ENCODE peak calls at places on chromosomes 12 and 14, in seven cellular contexts. K is astrocyte; G is keratinocyte; R is heart left ventricle; N is RWPE1; C is CD8-positive, alpha-beta T cell; L is brain microvascular endothelial cell. U is an unnamed sample.
A peak's percentile ranks its signal among the peaks of the same experiment; 100 is the strongest.

GRCh38 chr14:104600805-104601204 is 3.8 kb downstream of the TMEM179 start:
- DNase-seq in G (no peak), C (no peak), L (no peak), K (no peak), R (no peak), N (no peak), U (peak; percentile 55)

GRCh38 chr12:20629414-20630156 is 65.5 kb upstream of the SLCO1C1 start:
- DNase-seq in L (peak; percentile 53), K (peak; percentile 76), R (peak; percentile 56), N (no peak), C (no peak), G (no peak), U (no peak)

GRCh38 chr14:104003616-104004015 is 61.3 kb upstream of the RD3L start:
- DNase-seq in K (no peak), G (no peak), R (no peak), L (no peak), C (no peak), N (no peak), U (no peak)

GRCh38 chr12:29743801-29744200 is 39.9 kb downstream of the TMTC1 start:
- DNase-seq in L (peak; percentile 93), G (peak; percentile 42), R (no peak), C (no peak), K (peak; percentile 81), N (peak; percentile 15), U (no peak)

GRCh38 chr12:89245090-89245489 is 107.2 kb downstream of the DUSP6 start:
- DNase-seq in K (peak; percentile 66), R (no peak), L (no peak), G (no peak), C (peak; percentile 33), N (no peak), U (no peak)

GRCh38 chr12:22038734-22039133 is 7.3 kb upstream of the CMAS start:
- DNase-seq in K (no peak), C (no peak), L (no peak), G (no peak), R (no peak), N (no peak), U (no peak)

GRCh38 chr12:121240484-121241202 is 30.7 kb downstream of the P2RX4 start:
- DNase-seq in R (peak; percentile 78), L (peak; percentile 25), C (peak; percentile 92), K (no peak), N (no peak), G (no peak), U (no peak)

GRCh38 chr12:25269701-25270100 is 19.0 kb upstream of the KRAS start:
- DNase-seq in G (no peak), K (no peak), L (no peak), N (no peak), R (no peak), C (no peak), U (no peak)

GRCh38 chr14:88554458-88555286 is at the start of gene PTPN21:
- DNase-seq in G (no peak), N (peak; percentile 81), K (peak; percentile 47), R (peak; percentile 86), L (peak; percentile 42), C (no peak), U (peak; percentile 80)

GRCh38 chr14:101593411-101594181 is 32.3 kb downstream of the DIO3 start:
- DNase-seq in K (no peak), L (no peak), G (no peak), N (no peak), R (no peak), C (no peak), U (no peak)

GRCh38 chr14:101108579-101109346 is 205.2 kb upstream of the RTL1 start:
- DNase-seq in K (no peak), C (peak; percentile 4), R (no peak), N (no peak), L (no peak), G (no peak), U (peak; percentile 66)

GRCh38 chr14:100524233-100524932 is 62.8 kb downstream of the BEGAIN start:
- DNase-seq in L (no peak), N (no peak), G (no peak), C (no peak), R (no peak), K (no peak), U (no peak)

GRCh38 chr14:39474416-39474911 is 42.2 kb upstream of the FBXO33 start:
- DNase-seq in N (no peak), K (peak; percentile 24), R (no peak), G (no peak), L (no peak), C (no peak), U (no peak)

GRCh38 chr14:81246561-81247270 is 26.0 kb upstream of the GTF2A1 start:
- DNase-seq in C (no peak), N (peak; percentile 17), L (no peak), K (no peak), R (no peak), G (no peak), U (no peak)

GRCh38 chr12:108126990-108127468 is 2.1 kb upstream of the WSCD2 start:
- DNase-seq in L (no peak), G (no peak), R (no peak), N (no peak), K (no peak), C (no peak), U (no peak)

GRCh38 chr14:76917759-76918175 is 91.6 kb downstream of the LRRC74A start:
- DNase-seq in L (no peak), K (no peak), R (peak; percentile 82), C (no peak), G (no peak), N (no peak), U (no peak)

GRCh38 chr12:69838086-69838440 is 13.0 kb downstream of the MYRFL start:
- DNase-seq in N (no peak), L (no peak), C (no peak), R (no peak), G (no peak), K (no peak), U (no peak)
- H3K27ac ChIP-seq in N (no peak overlapping the region), L (no peak overlapping the region), C (no peak overlapping the region), R (no peak overlapping the region), G (no peak overlapping the region), K (no peak overlapping the region), U (no peak overlapping the region)

GRCh38 chr12:49092816-49093406 is 1.7 kb downstream of the DHH start:
- DNase-seq in R (no peak), C (no peak), K (no peak), L (no peak), N (no peak), G (no peak), U (no peak)

GRCh38 chr12:49093746-49094103 is 876 bp downstream of the DHH start:
- DNase-seq in L (no peak), G (no peak), K (no peak), N (no peak), C (no peak), R (peak; percentile 50), U (no peak)

GRCh38 chr12:49091056-49091835 is 3.4 kb downstream of the DHH start:
- DNase-seq in G (no peak), C (no peak), R (no peak), K (no peak), N (no peak), L (no peak), U (no peak)

GRCh38 chr12:49091836-49092085 is 2.8 kb downstream of the DHH start:
- DNase-seq in R (no peak), K (no peak), C (no peak), N (no peak), G (no peak), L (no peak), U (no peak)

DNA sequence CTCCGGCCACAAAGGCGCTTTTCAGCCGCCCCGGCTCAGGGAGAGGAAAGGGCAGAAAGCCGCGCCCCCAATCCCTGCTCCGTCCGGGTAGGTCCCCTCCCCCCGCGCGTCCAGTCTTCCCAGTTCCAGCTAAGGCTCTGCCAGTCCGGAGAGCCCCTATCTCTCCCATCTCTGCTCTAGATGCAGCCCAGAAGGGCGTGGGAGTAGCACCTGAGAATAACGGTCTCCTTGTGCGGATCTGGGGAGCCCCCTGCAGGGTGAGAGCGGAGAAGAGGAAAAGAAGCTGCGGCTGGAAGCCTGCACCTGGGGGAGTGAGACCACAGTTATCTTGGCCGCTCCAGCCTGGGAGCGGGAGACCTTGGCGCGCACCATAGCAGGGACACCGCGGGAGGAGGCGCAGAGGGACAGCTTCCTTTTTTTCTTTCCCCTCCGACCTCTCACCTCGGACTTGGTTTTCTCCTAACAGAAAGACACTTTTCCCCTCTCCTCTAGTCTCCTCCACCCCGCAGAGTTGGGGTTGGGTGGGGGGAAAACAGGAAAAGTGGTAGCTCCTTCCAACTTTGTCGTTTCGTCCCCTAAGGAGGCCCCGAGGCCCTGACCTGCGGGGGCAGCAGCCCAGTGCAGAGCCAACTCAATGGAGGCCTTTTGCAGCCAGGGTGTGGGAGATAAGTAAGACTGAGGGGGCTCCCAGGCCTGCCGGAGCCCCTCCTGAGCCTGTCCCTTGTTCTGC is 2.4 kb downstream of the DHH start:
- DNase-seq in N (peak; percentile 57), K (no peak), C (peak; percentile 57), L (no peak), G (no peak), R (peak; percentile 54), U (no peak)
- TF ChIP-seq CTCF in N (peak; percentile 61), K (peak; percentile 27), C (peak; percentile 40), L (peak; percentile 71), G (peak; percentile 45), R (peak; percentile 43), U (peak; percentile 52)

DNA sequence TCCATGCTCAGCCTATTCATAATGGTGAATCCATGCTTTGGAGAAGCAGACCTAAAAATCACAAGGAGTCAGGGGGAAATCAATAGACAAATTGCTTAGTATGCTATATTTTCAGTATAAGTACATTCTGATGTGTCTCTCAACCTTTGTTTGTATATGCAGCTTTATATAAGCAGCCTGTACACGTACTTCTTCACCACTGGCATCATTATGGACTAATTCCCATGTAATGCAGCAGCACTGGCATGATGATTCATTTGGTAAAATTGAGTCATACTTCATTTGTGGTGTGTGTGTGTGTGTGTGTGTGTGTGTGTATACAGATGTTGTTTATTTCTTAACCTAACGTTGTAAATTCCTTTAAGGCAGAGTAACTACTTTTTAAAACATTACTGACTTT is 10.9 kb downstream of the DCP1B start:
- DNase-seq in L (peak; percentile 88), N (peak; percentile 71), R (no peak), G (peak; percentile 76), K (peak; percentile 93), C (no peak), U (no peak)
- H3K27ac ChIP-seq in L (peak overlapping the region; percentile 22), N (no peak overlapping the region), R (no peak overlapping the region), G (peak overlapping the region; percentile 59), K (peak overlapping the region; percentile 54), C (no peak overlapping the region), U (peak overlapping the region; percentile 49)

DNA sequence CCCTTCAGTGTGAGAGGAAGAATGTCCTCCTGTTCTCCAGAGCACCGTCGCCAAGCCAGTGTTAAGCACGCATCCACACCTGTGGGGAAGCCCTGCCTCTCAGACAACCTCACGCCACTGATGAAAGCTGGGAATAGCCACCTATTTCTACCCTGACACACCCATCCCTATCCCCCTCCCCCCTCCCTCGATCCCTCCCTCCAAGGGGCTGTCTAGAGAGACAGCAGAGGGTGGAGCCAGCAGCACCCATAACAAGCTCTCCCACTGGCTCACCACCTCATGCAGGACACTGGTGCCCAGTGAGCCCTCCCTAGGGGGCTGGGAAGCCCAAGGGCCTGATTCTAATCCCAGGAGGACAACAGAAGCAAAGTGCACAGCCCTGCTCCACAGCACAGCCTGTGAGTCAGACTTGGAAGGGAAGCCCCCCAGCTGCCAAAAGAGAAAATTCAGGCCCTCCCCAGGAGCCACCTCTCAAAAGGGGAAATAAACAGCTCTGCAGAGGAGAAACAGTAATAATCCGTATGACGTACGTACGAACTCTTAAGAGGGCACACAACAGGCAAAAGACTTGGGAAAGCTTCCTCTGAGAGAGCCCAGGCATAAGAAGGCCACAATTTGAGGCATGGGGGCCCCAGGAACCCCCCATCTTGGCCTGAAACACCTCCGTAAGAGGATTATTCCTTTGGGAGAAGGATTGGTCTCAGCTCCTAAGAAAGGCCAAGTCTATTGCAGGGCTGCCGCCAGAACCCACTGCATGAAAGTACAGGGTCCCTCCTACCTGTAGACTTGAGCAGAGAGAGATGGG is 7.7 kb downstream of the PITPNM2 start:
- DNase-seq in G (no peak), C (no peak), N (no peak), R (peak; percentile 48), L (no peak), K (peak; percentile 41), U (no peak)
- TF ChIP-seq CTCF in G (no peak), C (no peak), N (no peak), R (no peak), L (no peak), K (no peak), U (no peak)